ENCODE peak calls at places on chromosomes 2 and 18, in ten cellular contexts. W, E, G, Y, N, B, O, S, A and X are unnamed samples.

GRCh38 chr2:100065029-100065428 is 77.4 kb downstream of the AFF3 start:
- DNase-seq in W (no peak), E (no peak), G (no peak), Y (no peak), N (no peak), B (no peak), O (no peak), S (no peak), A (no peak), X (no peak)

GRCh38 chr2:56770490-56770889 is 586.7 kb downstream of the CCDC85A start:
- DNase-seq in W (no peak), E (no peak), G (no peak), Y (no peak), N (no peak), B (no peak), O (no peak), S (no peak), A (peak), X (no peak)

GRCh38 chr2:240591226-240591625 is 4.7 kb downstream of the CAPN10 start:
- DNase-seq in W (no peak), E (no peak), G (no peak), Y (no peak), N (no peak), B (no peak), O (no peak), S (no peak), A (peak), X (no peak)

GRCh38 chr2:154195644-154196221 is 324.0 kb downstream of the GALNT13 start:
- DNase-seq in W (no peak), E (no peak), G (peak), Y (no peak), N (no peak), B (no peak), O (no peak), S (no peak), A (no peak), X (no peak)

GRCh38 chr2:165219491-165219890 is 15.6 kb upstream of the SCN3A start:
- DNase-seq in W (no peak), E (no peak), G (no peak), Y (no peak), N (no peak), B (no peak), O (no peak), S (no peak), A (no peak), X (no peak)

GRCh38 chr2:226791056-226791486 is 8.5 kb downstream of the IRS1 start:
- DNase-seq in W (peak), E (no peak), G (peak), Y (no peak), N (no peak), B (no peak), O (peak), S (no peak), A (peak), X (no peak)

GRCh38 chr2:74747411-74748080 is 86.4 kb upstream of the HK2 start:
- DNase-seq in W (no peak), E (peak), G (peak), Y (no peak), N (no peak), B (no peak), O (no peak), S (no peak), A (peak), X (no peak)

GRCh38 chr2:118661184-118661583 is 186.3 kb downstream of the EN1 start:
- DNase-seq in W (no peak), E (no peak), G (no peak), Y (no peak), N (no peak), B (no peak), O (no peak), S (no peak), A (no peak), X (no peak)

GRCh38 chr2:217215877-217216276 is 356.0 kb upstream of the TNP1 start:
- DNase-seq in W (no peak), E (no peak), G (peak), Y (no peak), N (no peak), B (no peak), O (no peak), S (no peak), A (no peak), X (no peak)

GRCh38 chr2:190137561-190137960 is 75.0 kb upstream of the MSTN start:
- DNase-seq in W (no peak), E (no peak), G (no peak), Y (no peak), N (no peak), B (no peak), O (no peak), S (no peak), A (peak), X (no peak)

GRCh38 chr18:63073481-63073880 is 246.1 kb downstream of the BCL2 start:
- DNase-seq in W (no peak), E (no peak), G (no peak), Y (no peak), N (no peak), B (peak), O (no peak), S (no peak), A (no peak), X (no peak)

GRCh38 chr18:24995056-24995455 is 356.9 kb downstream of the ZNF521 start:
- DNase-seq in W (no peak), E (no peak), G (no peak), Y (no peak), N (no peak), B (no peak), O (no peak), S (no peak), A (peak), X (peak)

GRCh38 chr2:231568785-231569435 is 23.8 kb upstream of the TEX44 start:
- DNase-seq in W (no peak), E (no peak), G (no peak), Y (no peak), N (no peak), B (no peak), O (no peak), S (no peak), A (no peak), X (no peak)

GRCh38 chr2:126187665-126188064 is 468.3 kb upstream of the GYPC start:
- DNase-seq in W (no peak), E (peak), G (no peak), Y (no peak), N (no peak), B (no peak), O (no peak), S (no peak), A (no peak), X (no peak)

GRCh38 chr18:26619350-26619749 is 71.0 kb upstream of the KCTD1 start:
- DNase-seq in W (no peak), E (no peak), G (no peak), Y (no peak), N (no peak), B (no peak), O (no peak), S (no peak), A (no peak), X (no peak)

GRCh38 chr2:156399224-156399949 is 36.8 kb upstream of the GPD2 start:
- DNase-seq in W (peak), E (no peak), G (peak), Y (peak), N (no peak), B (no peak), O (no peak), S (no peak), A (peak), X (no peak)

GRCh38 chr2:28364611-28365010 is 28.0 kb upstream of the FOSL2 start:
- DNase-seq in W (no peak), E (no peak), G (no peak), Y (no peak), N (no peak), B (no peak), O (no peak), S (no peak), A (peak), X (no peak)

GRCh38 chr2:169345507-169346120 is 16.7 kb downstream of the LRP2 start:
- DNase-seq in W (no peak), E (no peak), G (no peak), Y (no peak), N (no peak), B (no peak), O (no peak), S (no peak), A (no peak), X (no peak)

GRCh38 chr2:85684806-85685205 is 9.4 kb upstream of the GNLY start:
- DNase-seq in W (no peak), E (no peak), G (no peak), Y (peak), N (no peak), B (no peak), O (no peak), S (no peak), A (no peak), X (no peak)

GRCh38 chr2:10301946-10302478 is 692 bp upstream of the HPCAL1 start:
- DNase-seq in W (no peak), E (no peak), G (no peak), Y (no peak), N (no peak), B (no peak), O (no peak), S (no peak), A (no peak), X (no peak)

GRCh38 chr2:96869281-96869823 is 528 bp downstream of the SEMA4C start:
- DNase-seq in W (peak), E (no peak), G (peak), Y (peak), N (peak), B (peak), O (peak), S (peak), A (peak), X (no peak)

GRCh38 chr2:205822578-205822977 is 140.3 kb downstream of the NRP2 start:
- DNase-seq in W (no peak), E (peak), G (peak), Y (no peak), N (no peak), B (no peak), O (no peak), S (no peak), A (peak), X (no peak)

GRCh38 chr2:76713312-76713711 is 808.9 kb downstream of the LRRTM4 start:
- DNase-seq in W (no peak), E (no peak), G (no peak), Y (no peak), N (no peak), B (no peak), O (no peak), S (no peak), A (no peak), X (no peak)

GRCh38 chr2:60489269-60489668 is 64.2 kb downstream of the BCL11A start:
- DNase-seq in W (no peak), E (no peak), G (no peak), Y (no peak), N (no peak), B (no peak), O (no peak), S (peak), A (no peak), X (no peak)

GRCh38 chr2:142693171-142693950 is 184.1 kb upstream of the KYNU start:
- DNase-seq in W (no peak), E (no peak), G (no peak), Y (no peak), N (no peak), B (peak), O (no peak), S (no peak), A (no peak), X (no peak)

GRCh38 chr2:2012505-2012904 is 268.2 kb upstream of the PXDN start:
- DNase-seq in W (no peak), E (no peak), G (no peak), Y (no peak), N (no peak), B (no peak), O (no peak), S (peak), A (no peak), X (no peak)

GRCh38 chr2:115694651-115695050 is 1252.2 kb downstream of the DPP10 start:
- DNase-seq in W (no peak), E (no peak), G (no peak), Y (no peak), N (no peak), B (no peak), O (no peak), S (no peak), A (no peak), X (no peak)

GRCh38 chr2:70977605-70978205 is 725 bp upstream of the ANKRD53 start:
- DNase-seq in W (peak), E (peak), G (peak), Y (peak), N (no peak), B (no peak), O (peak), S (no peak), A (peak), X (peak)

GRCh38 chr2:234963785-234964615 is 12.2 kb downstream of the SH3BP4 start:
- DNase-seq in W (peak), E (no peak), G (peak), Y (peak), N (peak), B (no peak), O (no peak), S (no peak), A (peak), X (no peak)

GRCh38 chr2:207157162-207157481 is 8.6 kb downstream of the KLF7 start:
- DNase-seq in W (no peak), E (no peak), G (no peak), Y (no peak), N (no peak), B (no peak), O (no peak), S (no peak), A (no peak), X (no peak)

GRCh38 chr2:207154556-207155179 is 11.1 kb downstream of the KLF7 start:
- DNase-seq in W (no peak), E (no peak), G (no peak), Y (no peak), N (no peak), B (no peak), O (no peak), S (no peak), A (no peak), X (no peak)

GRCh38 chr2:207155516-207155915 is 10.2 kb downstream of the KLF7 start:
- DNase-seq in W (no peak), E (no peak), G (no peak), Y (no peak), N (no peak), B (no peak), O (no peak), S (no peak), A (no peak), X (no peak)

GRCh38 chr2:207156451-207157161 is 9.1 kb downstream of the KLF7 start:
- DNase-seq in W (no peak), E (no peak), G (no peak), Y (no peak), N (no peak), B (no peak), O (no peak), S (no peak), A (no peak), X (no peak)

DNA sequence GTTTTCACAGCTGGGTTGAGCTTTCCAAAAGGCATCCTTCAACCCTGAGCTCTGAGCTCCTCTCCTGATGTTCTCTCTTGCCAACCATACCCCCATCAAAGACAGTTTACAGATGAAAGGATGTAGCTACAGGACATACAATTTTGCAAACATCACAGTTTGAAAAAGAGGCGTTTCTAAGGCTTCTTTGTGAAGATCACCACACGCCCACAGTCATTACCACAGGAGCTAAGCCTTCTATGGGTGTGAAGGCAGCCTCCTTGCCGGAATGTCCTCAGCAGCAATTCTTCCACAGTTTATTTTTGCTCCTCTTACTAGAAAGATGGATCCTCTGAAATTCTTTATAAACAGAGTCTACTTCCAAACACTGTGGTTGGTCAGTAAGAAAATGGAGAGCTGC is 9.7 kb downstream of the KLF7 start:
- DNase-seq in W (no peak), E (no peak), G (no peak), Y (no peak), N (no peak), B (no peak), O (no peak), S (no peak), A (no peak), X (no peak)
- H3K27ac ChIP-seq in W (no peak), E (no peak), G (no peak), Y (peak), N (no peak), B (no peak), O (no peak), S (peak), A (no peak), X (no peak)

DNA sequence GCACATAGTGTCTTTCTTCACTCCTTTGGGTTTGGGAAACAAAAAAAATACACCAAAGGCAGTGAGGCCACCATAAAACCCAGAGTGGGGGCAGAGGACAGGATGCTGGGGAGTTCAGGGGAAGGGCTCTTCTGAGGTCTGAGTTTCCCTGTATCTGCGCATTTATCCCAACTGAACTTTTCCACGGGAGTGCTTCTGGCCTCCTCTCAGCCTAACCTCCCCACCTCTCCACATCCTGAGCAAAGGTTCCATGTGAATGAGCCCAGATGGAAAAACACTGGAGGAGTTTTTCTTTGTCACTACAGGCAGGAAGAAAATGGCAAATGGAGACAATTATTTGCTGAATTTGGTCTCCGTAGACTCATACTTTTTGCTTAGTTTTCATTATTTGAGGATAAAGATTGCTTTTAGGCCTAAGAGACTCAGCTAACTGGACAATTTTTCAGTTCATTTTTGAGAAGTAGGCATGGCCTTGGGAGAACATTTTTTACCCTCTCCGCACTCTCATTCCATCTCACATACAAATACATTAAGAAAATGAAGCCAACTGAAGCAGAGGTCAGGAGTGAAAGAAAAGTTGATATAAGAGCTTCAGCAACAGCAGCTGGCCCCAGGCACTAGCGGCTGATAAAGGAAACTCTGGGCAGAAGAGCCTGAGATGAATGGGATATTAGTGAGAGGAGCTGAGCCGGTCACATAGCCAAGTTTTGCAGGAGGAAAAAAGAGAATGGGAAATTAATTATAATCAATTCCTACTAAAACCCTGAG is 82.6 kb upstream of the CYP1B1 start:
- DNase-seq in W (no peak), E (no peak), G (no peak), Y (no peak), N (no peak), B (no peak), O (no peak), S (no peak), A (peak), X (no peak)
- H3K27ac ChIP-seq in W (peak), E (no peak), G (no peak), Y (peak), N (no peak), B (peak), O (no peak), S (peak), A (peak), X (no peak)

GRCh38 chr18:48833701-48834394 is 116.9 kb downstream of the SMAD7 start:
- DNase-seq in W (no peak), E (no peak), G (no peak), Y (peak), N (no peak), B (no peak), O (peak), S (no peak), A (peak), X (no peak)
- H3K27ac ChIP-seq in W (no peak), E (peak), G (peak), Y (peak), N (peak), B (no peak), O (peak), S (peak), A (peak), X (peak)

GRCh38 chr2:68669651-68670050 is 26.3 kb downstream of the PROKR1 start:
- DNase-seq in W (no peak), E (no peak), G (no peak), Y (no peak), N (no peak), B (no peak), O (no peak), S (no peak), A (no peak), X (no peak)

GRCh38 chr2:68662466-68662865 is 19.1 kb downstream of the PROKR1 start:
- DNase-seq in W (no peak), E (no peak), G (no peak), Y (no peak), N (no peak), B (no peak), O (no peak), S (no peak), A (no peak), X (no peak)

GRCh38 chr2:68663371-68664156 is 20.2 kb downstream of the PROKR1 start:
- DNase-seq in W (no peak), E (no peak), G (no peak), Y (no peak), N (no peak), B (no peak), O (no peak), S (no peak), A (no peak), X (no peak)

GRCh38 chr2:68671961-68672360 is 28.6 kb downstream of the PROKR1 start:
- DNase-seq in W (no peak), E (no peak), G (no peak), Y (no peak), N (no peak), B (no peak), O (no peak), S (no peak), A (no peak), X (no peak)

DNA sequence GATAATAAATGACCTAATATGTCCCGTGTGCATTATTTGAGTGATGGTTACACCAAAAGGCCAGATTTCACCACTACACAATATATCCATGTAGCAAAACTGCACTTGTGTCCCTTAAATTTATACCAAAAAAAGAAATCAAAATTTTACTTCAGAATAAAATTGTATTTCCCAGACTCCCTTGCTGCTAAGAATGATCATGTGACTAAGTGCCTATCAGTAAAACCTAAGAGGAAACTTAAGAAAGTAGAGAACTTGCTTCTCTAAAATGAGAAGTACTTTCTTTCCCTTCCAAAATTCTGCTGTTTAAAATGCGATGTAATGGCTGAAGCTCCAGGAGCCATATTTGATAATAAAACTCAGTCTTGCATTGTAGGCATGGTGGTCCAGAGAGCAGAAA is 24.0 kb downstream of the PROKR1 start:
- DNase-seq in W (no peak), E (no peak), G (no peak), Y (no peak), N (no peak), B (no peak), O (no peak), S (no peak), A (no peak), X (no peak)
- H3K27ac ChIP-seq in W (no peak), E (no peak), G (no peak), Y (no peak), N (no peak), B (no peak), O (no peak), S (no peak), A (no peak), X (no peak)